ENCODE peak calls at places on chromosomes 1 and 21, in four cellular contexts. F is GM12878, L is H1, O is HepG2. X is an unnamed sample.

GRCh38 chr21:36186506-36187399 is 30.1 kb downstream of the DOP1B start:
- DNase-seq in F (no peak), L (no peak), O (no peak), X (no peak)

GRCh38 chr21:45856422-45856821 is 125.1 kb upstream of the COL6A1 start:
- DNase-seq in F (no peak), L (no peak), O (no peak), X (no peak)

GRCh38 chr1:228268891-228269285 is 61.0 kb downstream of the OBSCN start:
- DNase-seq in F (no peak), L (peak), O (no peak), X (no peak)

GRCh38 chr1:219257751-219258150 is 84.1 kb downstream of the LYPLAL1 start:
- DNase-seq in F (no peak), L (no peak), O (no peak), X (no peak)

GRCh38 chr1:5745776-5746610 is 246.2 kb downstream of the NPHP4 start:
- DNase-seq in F (no peak), L (peak), O (peak), X (peak)

GRCh38 chr1:33081554-33082305 is 777 bp downstream of the AZIN2 start:
- DNase-seq in F (no peak), L (peak), O (no peak), X (no peak)

GRCh38 chr21:44298301-44298700 is 1.6 kb upstream of the PFKL start:
- DNase-seq in F (no peak), L (no peak), O (peak), X (no peak)

GRCh38 chr1:92822907-92823306 is 8.9 kb upstream of the RPL5 start:
- DNase-seq in F (no peak), L (no peak), O (peak), X (no peak)

GRCh38 chr1:229371624-229372023 is 28.8 kb upstream of the CCSAP start:
- DNase-seq in F (no peak), L (no peak), O (no peak), X (no peak)

GRCh38 chr1:23727362-23727811 is 15.9 kb upstream of the ELOA start:
- DNase-seq in F (no peak), L (no peak), O (peak), X (no peak)

DNA sequence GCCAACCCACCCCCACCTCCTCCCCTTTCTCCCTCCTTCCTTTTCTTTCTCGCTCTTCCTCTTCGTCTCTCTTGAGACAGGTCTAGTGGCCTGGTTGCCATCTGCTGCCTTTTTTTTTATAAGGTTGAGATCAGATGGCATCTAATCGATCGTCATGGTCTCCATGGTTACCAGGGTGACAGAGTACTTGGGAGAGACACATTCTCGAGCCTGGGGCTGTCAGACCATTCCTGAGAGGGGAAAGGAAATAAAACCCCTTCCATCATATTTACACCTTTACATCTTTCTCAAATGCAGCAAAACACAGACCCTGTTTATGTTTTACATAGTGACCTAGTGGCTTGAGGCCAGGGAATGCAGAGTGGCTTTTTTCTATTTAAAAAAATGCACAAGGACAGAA is 53.5 kb upstream of the SLC22A15 start:
- DNase-seq in F (no peak), L (no peak), O (no peak), X (no peak)
- TF ChIP-seq SUZ12 in F (no peak), L (no peak), O (no peak), X (no peak)

GRCh38 chr1:146049436-146049835 is 27.9 kb upstream of the HJV start:
- DNase-seq in F (no peak), L (no peak), O (no peak), X (no peak)

GRCh38 chr1:146046664-146047063 is 25.1 kb upstream of the HJV start:
- DNase-seq in F (no peak), L (no peak), O (no peak), X (no peak)

DNA sequence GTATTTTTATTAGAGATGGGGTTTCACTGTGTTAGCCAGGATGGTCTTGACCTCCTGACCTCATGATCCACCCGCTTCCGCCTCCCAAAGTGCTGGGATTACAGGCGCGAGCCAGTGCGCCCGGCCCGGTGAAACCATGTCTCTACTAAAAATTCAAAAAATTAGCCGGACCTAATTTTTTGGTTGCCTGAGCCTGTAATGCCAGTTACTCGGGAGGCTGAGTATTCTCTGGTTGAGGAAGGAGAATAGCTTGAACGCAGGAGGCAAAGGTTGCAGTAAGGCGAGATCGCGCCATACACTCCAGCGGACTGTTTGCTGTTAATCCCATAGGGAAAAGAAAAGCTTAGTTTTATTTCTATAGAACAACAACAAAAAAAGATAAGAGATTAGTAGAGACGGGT is 29.9 kb upstream of the HJV start:
- DNase-seq in F (no peak), L (no peak), O (no peak), X (no peak)
- H3K4me3 ChIP-seq in F (peak), L (peak), O (peak), X (no peak)

DNA sequence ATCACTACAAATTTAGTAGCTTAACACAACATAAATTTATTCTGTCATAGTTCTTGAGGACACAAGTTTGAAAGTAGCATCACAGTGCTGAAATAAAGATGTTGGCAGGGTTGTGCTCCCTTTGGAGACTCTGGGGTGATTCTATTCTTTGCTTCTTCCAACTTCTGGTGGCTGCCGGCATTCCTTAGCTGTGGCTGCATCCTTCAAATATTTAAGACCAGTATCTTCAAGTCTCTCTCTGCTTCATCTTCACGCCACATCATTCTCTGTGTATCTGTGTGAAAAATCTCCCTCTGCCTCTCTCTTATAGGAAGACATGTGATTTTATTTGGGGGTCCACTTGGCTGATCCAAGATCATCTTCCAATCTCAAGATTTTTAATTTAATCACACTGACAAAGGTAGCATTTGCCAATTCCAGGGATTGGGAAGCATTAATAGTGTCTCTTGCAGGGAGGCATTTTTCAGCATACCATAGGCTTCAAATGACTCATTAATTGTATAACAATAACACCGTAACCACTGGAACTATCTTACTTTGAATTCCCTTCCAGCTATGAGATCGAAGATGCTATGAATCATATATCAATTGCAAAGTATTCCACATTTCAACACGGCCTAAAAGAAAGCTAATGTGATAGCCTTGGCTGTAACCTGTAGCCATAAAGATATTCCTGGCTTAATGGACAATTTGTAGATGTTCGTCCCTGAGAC is 74.7 kb downstream of the DPT start:
- DNase-seq in F (no peak), L (no peak), O (no peak), X (no peak)
- TF ChIP-seq SUZ12 in F (no peak), L (no peak), O (no peak), X (no peak)

DNA sequence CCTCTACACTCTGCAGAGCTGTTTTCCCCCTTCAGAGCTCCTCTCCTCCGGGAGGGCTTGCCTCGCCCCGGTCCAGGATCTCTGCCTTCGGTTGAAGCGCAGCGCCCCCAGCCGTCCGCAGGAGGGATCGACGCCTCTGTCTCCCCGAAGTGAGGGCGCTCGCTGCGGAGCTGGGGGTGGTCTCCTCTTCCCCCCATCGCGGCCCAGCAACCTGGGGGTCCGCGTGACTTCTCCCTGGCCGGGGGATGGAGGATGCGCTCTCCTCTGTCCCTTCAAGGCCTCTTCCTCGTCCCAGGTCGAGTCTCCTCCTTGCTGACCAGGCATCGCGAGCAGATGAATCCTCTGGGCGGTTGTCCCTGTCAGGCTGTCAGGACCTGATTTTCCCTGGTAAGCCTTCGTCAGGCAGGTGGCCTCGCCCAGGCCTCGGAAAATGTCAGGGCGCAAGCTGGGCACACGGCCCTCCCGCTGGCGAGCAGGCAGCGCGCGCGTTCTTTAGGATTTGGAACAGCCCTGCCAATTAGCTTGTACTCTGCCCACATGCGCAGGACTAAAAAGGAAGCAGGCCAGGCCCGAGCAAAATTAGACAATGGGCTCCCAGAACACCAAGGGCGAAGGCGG is 90.5 kb downstream of the EDEM3 start:
- DNase-seq in F (no peak), L (peak), O (peak), X (peak)
- H3K4me3 ChIP-seq in F (no peak), L (no peak), O (peak), X (peak)

GRCh38 chr1:60866884-60867648 is 215.3 kb upstream of the NFIA start:
- DNase-seq in F (no peak), L (no peak), O (no peak), X (no peak)
- TF ChIP-seq SUZ12 in F (no peak), L (no peak), O (no peak), X (no peak)

DNA sequence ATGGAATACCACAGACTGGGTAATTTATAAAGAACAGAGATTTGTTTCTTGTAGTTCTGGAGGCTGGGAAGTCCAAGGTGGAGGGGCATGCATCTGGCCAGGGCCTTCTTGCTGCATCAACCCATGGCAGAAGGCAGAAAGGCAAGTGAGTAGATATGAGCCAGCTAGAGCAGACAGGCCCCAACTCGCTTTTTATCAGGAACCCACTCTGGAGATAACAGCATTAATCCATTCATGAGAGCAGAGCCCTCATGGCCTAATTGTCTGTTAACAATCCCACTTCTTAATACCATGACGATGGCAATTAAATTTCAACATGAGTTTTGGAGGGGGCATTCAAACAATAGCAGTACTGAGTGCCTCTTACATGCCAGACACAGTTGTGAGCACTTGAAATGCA is 87.2 kb upstream of the SOX13 start:
- DNase-seq in F (no peak), L (no peak), O (no peak), X (no peak)
- H3K4me3 ChIP-seq in F (no peak), L (no peak), O (no peak), X (no peak)

GRCh38 chr1:245074232-245074747 is 80.5 kb upstream of the KIF26B start:
- DNase-seq in F (no peak), L (no peak), O (no peak), X (no peak)
- TF ChIP-seq SUZ12 in F (no peak), L (no peak), O (no peak), X (no peak)

GRCh38 chr1:47707887-47708535 is 270.2 kb downstream of the FOXD2 start:
- DNase-seq in F (no peak), L (no peak), O (no peak), X (no peak)
- H3K4me3 ChIP-seq in F (no peak), L (no peak), O (no peak), X (peak)

DNA sequence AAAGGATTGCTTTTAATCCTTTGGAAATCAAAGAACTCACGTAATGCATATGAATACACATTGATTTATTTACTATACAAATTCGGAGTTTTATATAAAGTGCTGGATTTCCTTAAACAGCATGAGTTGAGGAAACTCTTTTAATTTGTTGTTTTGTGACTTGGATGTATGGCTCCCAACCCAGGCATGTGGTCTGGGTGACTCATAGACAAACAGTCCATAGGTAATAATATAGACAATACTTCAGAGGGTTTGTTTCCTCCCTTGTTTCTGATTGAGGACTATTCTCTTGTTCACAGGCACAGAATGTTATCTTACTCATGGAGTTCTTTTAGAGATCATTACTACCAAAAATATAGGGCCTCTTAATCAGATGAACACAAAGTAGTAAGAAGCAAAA is 43.8 kb downstream of the XPR1 start:
- DNase-seq in F (no peak), L (no peak), O (peak), X (peak)
- TF ChIP-seq SUZ12 in F (no peak), L (no peak), O (no peak), X (no peak)